ENCODE peak calls at places on chromosomes 5 and 9, in six cellular contexts. One of them, this sample, is unnamed.

GRCh38 chr5:38556599-38557308 is at the start of gene LIFR:
- DNase-seq in GM18507: no peak
- DNase-seq in ovary: peak; percentile 91
- DNase-seq in ACHN: peak; percentile 80
- DNase-seq in HFFc6: peak; percentile 62
- DNase-seq in activated naive CD4-positive, alpha-beta T cell treated with anti-CD3 and anti-CD28 coated beads for 36 hours: peak; percentile 66
- DNase-seq in this sample: no peak

GRCh38 chr5:141493500-141494422 is 4.9 kb downstream of the PCDHGC5 start:
- DNase-seq in GM18507: no peak
- DNase-seq in ovary: no peak
- DNase-seq in ACHN: no peak
- DNase-seq in HFFc6: peak; percentile 59
- DNase-seq in activated naive CD4-positive, alpha-beta T cell treated with anti-CD3 and anti-CD28 coated beads for 36 hours: no peak
- DNase-seq in this sample: no peak

GRCh38 chr5:172837640-172838039 is 3.6 kb downstream of the ERGIC1 start:
- DNase-seq in GM18507: peak; percentile 68
- DNase-seq in ovary: no peak
- DNase-seq in ACHN: no peak
- DNase-seq in HFFc6: no peak
- DNase-seq in activated naive CD4-positive, alpha-beta T cell treated with anti-CD3 and anti-CD28 coated beads for 36 hours: peak; percentile 64
- DNase-seq in this sample: peak; percentile 90

GRCh38 chr5:30499402-30499801 is 694.1 kb upstream of the CDH6 start:
- DNase-seq in GM18507: no peak
- DNase-seq in ovary: no peak
- DNase-seq in ACHN: no peak
- DNase-seq in HFFc6: no peak
- DNase-seq in activated naive CD4-positive, alpha-beta T cell treated with anti-CD3 and anti-CD28 coated beads for 36 hours: no peak
- DNase-seq in this sample: no peak

GRCh38 chr9:16613605-16614004 is 256.9 kb downstream of the BNC2 start:
- DNase-seq in GM18507: no peak
- DNase-seq in ovary: no peak
- DNase-seq in ACHN: no peak
- DNase-seq in HFFc6: no peak
- DNase-seq in activated naive CD4-positive, alpha-beta T cell treated with anti-CD3 and anti-CD28 coated beads for 36 hours: no peak
- DNase-seq in this sample: no peak

GRCh38 chr9:129323376-129323998 is 145.4 kb upstream of the IER5L start:
- DNase-seq in GM18507: no peak
- DNase-seq in ovary: no peak
- DNase-seq in ACHN: no peak
- DNase-seq in HFFc6: no peak
- DNase-seq in activated naive CD4-positive, alpha-beta T cell treated with anti-CD3 and anti-CD28 coated beads for 36 hours: peak; percentile 4
- DNase-seq in this sample: no peak

GRCh38 chr5:106454651-106455415 is 1215.9 kb downstream of the EFNA5 start:
- DNase-seq in GM18507: no peak
- DNase-seq in ovary: no peak
- DNase-seq in ACHN: peak; percentile 45
- DNase-seq in HFFc6: no peak
- DNase-seq in activated naive CD4-positive, alpha-beta T cell treated with anti-CD3 and anti-CD28 coated beads for 36 hours: no peak
- DNase-seq in this sample: no peak

GRCh38 chr5:76590027-76590426 is 33.2 kb downstream of the F2RL2 start:
- DNase-seq in GM18507: peak; percentile 12
- DNase-seq in ovary: no peak
- DNase-seq in ACHN: no peak
- DNase-seq in HFFc6: no peak
- DNase-seq in activated naive CD4-positive, alpha-beta T cell treated with anti-CD3 and anti-CD28 coated beads for 36 hours: no peak
- DNase-seq in this sample: no peak

GRCh38 chr5:75018805-75019587 is 33.4 kb downstream of the GCNT4 start:
- DNase-seq in GM18507: no peak
- DNase-seq in ovary: no peak
- DNase-seq in ACHN: no peak
- DNase-seq in HFFc6: no peak
- DNase-seq in activated naive CD4-positive, alpha-beta T cell treated with anti-CD3 and anti-CD28 coated beads for 36 hours: no peak
- DNase-seq in this sample: no peak

GRCh38 chr5:180545248-180545647 is 46.1 kb downstream of the SCGB3A1 start:
- DNase-seq in GM18507: no peak
- DNase-seq in ovary: no peak
- DNase-seq in ACHN: no peak
- DNase-seq in HFFc6: no peak
- DNase-seq in activated naive CD4-positive, alpha-beta T cell treated with anti-CD3 and anti-CD28 coated beads for 36 hours: no peak
- DNase-seq in this sample: no peak

GRCh38 chr9:101737705-101738565 is 512 bp downstream of the GRIN3A start:
- DNase-seq in GM18507: no peak
- DNase-seq in ovary: peak; percentile 22
- DNase-seq in ACHN: no peak
- DNase-seq in HFFc6: no peak
- DNase-seq in activated naive CD4-positive, alpha-beta T cell treated with anti-CD3 and anti-CD28 coated beads for 36 hours: no peak
- DNase-seq in this sample: no peak

GRCh38 chr9:114745108-114745848 is 60.6 kb downstream of the TNFSF15 start:
- DNase-seq in GM18507: no peak
- DNase-seq in ovary: no peak
- DNase-seq in ACHN: no peak
- DNase-seq in HFFc6: no peak
- DNase-seq in activated naive CD4-positive, alpha-beta T cell treated with anti-CD3 and anti-CD28 coated beads for 36 hours: no peak
- DNase-seq in this sample: no peak

GRCh38 chr5:106825379-106825778 is 845.4 kb downstream of the EFNA5 start:
- DNase-seq in GM18507: no peak
- DNase-seq in ovary: no peak
- DNase-seq in ACHN: no peak
- DNase-seq in HFFc6: no peak
- DNase-seq in activated naive CD4-positive, alpha-beta T cell treated with anti-CD3 and anti-CD28 coated beads for 36 hours: no peak
- DNase-seq in this sample: no peak

GRCh38 chr9:116208417-116209232 is 55.0 kb downstream of the PAPPA start:
- DNase-seq in GM18507: no peak
- DNase-seq in ovary: no peak
- DNase-seq in ACHN: no peak
- DNase-seq in HFFc6: peak; percentile 71
- DNase-seq in activated naive CD4-positive, alpha-beta T cell treated with anti-CD3 and anti-CD28 coated beads for 36 hours: no peak
- DNase-seq in this sample: no peak

GRCh38 chr9:113809192-113809482 is 67.0 kb upstream of the ZNF618 start:
- DNase-seq in GM18507: no peak
- DNase-seq in ovary: no peak
- DNase-seq in ACHN: no peak
- DNase-seq in HFFc6: no peak
- DNase-seq in activated naive CD4-positive, alpha-beta T cell treated with anti-CD3 and anti-CD28 coated beads for 36 hours: no peak
- DNase-seq in this sample: no peak

GRCh38 chr5:115389074-115389798 is 92.8 kb upstream of the CCDC112 start:
- DNase-seq in GM18507: no peak
- DNase-seq in ovary: no peak
- DNase-seq in ACHN: no peak
- DNase-seq in HFFc6: peak; percentile 32
- DNase-seq in activated naive CD4-positive, alpha-beta T cell treated with anti-CD3 and anti-CD28 coated beads for 36 hours: no peak
- DNase-seq in this sample: no peak

GRCh38 chr5:173745123-173745522 is 128.7 kb upstream of the BOD1 start:
- DNase-seq in GM18507: no peak
- DNase-seq in ovary: no peak
- DNase-seq in ACHN: no peak
- DNase-seq in HFFc6: no peak
- DNase-seq in activated naive CD4-positive, alpha-beta T cell treated with anti-CD3 and anti-CD28 coated beads for 36 hours: no peak
- DNase-seq in this sample: peak; percentile 29

GRCh38 chr9:124415852-124416484 is 726 bp upstream of the PSMB7 start:
- DNase-seq in GM18507: no peak
- DNase-seq in ovary: no peak
- DNase-seq in ACHN: no peak
- DNase-seq in HFFc6: no peak
- DNase-seq in activated naive CD4-positive, alpha-beta T cell treated with anti-CD3 and anti-CD28 coated beads for 36 hours: no peak
- DNase-seq in this sample: no peak

GRCh38 chr9:112174223-112174964 is 703 bp downstream of the SUSD1 start:
- DNase-seq in GM18507: peak; percentile 79
- DNase-seq in ovary: no peak
- DNase-seq in ACHN: peak; percentile 46
- DNase-seq in HFFc6: peak; percentile 28
- DNase-seq in activated naive CD4-positive, alpha-beta T cell treated with anti-CD3 and anti-CD28 coated beads for 36 hours: peak; percentile 86
- DNase-seq in this sample: peak; percentile 70

GRCh38 chr5:131679911-131680310 is 44.9 kb upstream of the RAPGEF6 start:
- DNase-seq in GM18507: no peak
- DNase-seq in ovary: no peak
- DNase-seq in ACHN: no peak
- DNase-seq in HFFc6: peak; percentile 62
- DNase-seq in activated naive CD4-positive, alpha-beta T cell treated with anti-CD3 and anti-CD28 coated beads for 36 hours: no peak
- DNase-seq in this sample: no peak

GRCh38 chr9:97512966-97513560 is 11.6 kb downstream of the TMOD1 start:
- DNase-seq in GM18507: no peak
- DNase-seq in ovary: no peak
- DNase-seq in ACHN: no peak
- DNase-seq in HFFc6: no peak
- DNase-seq in activated naive CD4-positive, alpha-beta T cell treated with anti-CD3 and anti-CD28 coated beads for 36 hours: no peak
- DNase-seq in this sample: no peak

GRCh38 chr5:18882162-18882561 is 1105.8 kb downstream of the CDH18 start:
- DNase-seq in GM18507: no peak
- DNase-seq in ovary: no peak
- DNase-seq in ACHN: no peak
- DNase-seq in HFFc6: no peak
- DNase-seq in activated naive CD4-positive, alpha-beta T cell treated with anti-CD3 and anti-CD28 coated beads for 36 hours: no peak
- DNase-seq in this sample: no peak

GRCh38 chr5:14503017-14503680 is 78.4 kb upstream of the OTULINL start:
- DNase-seq in GM18507: no peak
- DNase-seq in ovary: no peak
- DNase-seq in ACHN: no peak
- DNase-seq in HFFc6: no peak
- DNase-seq in activated naive CD4-positive, alpha-beta T cell treated with anti-CD3 and anti-CD28 coated beads for 36 hours: no peak
- DNase-seq in this sample: no peak

GRCh38 chr5:76521240-76521758 is 101.9 kb downstream of the F2RL2 start:
- DNase-seq in GM18507: peak; percentile 29
- DNase-seq in ovary: no peak
- DNase-seq in ACHN: no peak
- DNase-seq in HFFc6: peak; percentile 9
- DNase-seq in activated naive CD4-positive, alpha-beta T cell treated with anti-CD3 and anti-CD28 coated beads for 36 hours: no peak
- DNase-seq in this sample: no peak

GRCh38 chr9:110088099-110088498 is 119.9 kb downstream of the C9orf152 start:
- DNase-seq in GM18507: no peak
- DNase-seq in ovary: no peak
- DNase-seq in ACHN: peak; percentile 23
- DNase-seq in HFFc6: no peak
- DNase-seq in activated naive CD4-positive, alpha-beta T cell treated with anti-CD3 and anti-CD28 coated beads for 36 hours: no peak
- DNase-seq in this sample: no peak

GRCh38 chr5:112983307-112983811 is 6.8 kb downstream of the DCP2 start:
- DNase-seq in GM18507: no peak
- DNase-seq in ovary: no peak
- DNase-seq in ACHN: no peak
- DNase-seq in HFFc6: no peak
- DNase-seq in activated naive CD4-positive, alpha-beta T cell treated with anti-CD3 and anti-CD28 coated beads for 36 hours: no peak
- DNase-seq in this sample: no peak

GRCh38 chr9:121285835-121286687 is 18.1 kb downstream of the GSN start:
- DNase-seq in GM18507: no peak
- DNase-seq in ovary: peak; percentile 67
- DNase-seq in ACHN: no peak
- DNase-seq in HFFc6: peak; percentile 80
- DNase-seq in activated naive CD4-positive, alpha-beta T cell treated with anti-CD3 and anti-CD28 coated beads for 36 hours: no peak
- DNase-seq in this sample: no peak

GRCh38 chr5:69312459-69313160 is 20.0 kb downstream of the CCDC125 start:
- DNase-seq in GM18507: no peak
- DNase-seq in ovary: no peak
- DNase-seq in ACHN: no peak
- DNase-seq in HFFc6: no peak
- DNase-seq in activated naive CD4-positive, alpha-beta T cell treated with anti-CD3 and anti-CD28 coated beads for 36 hours: no peak
- DNase-seq in this sample: no peak

GRCh38 chr9:135134253-135135028 is 47.0 kb downstream of the OLFM1 start:
- DNase-seq in GM18507: no peak
- DNase-seq in ovary: no peak
- DNase-seq in ACHN: no peak
- DNase-seq in HFFc6: no peak
- DNase-seq in activated naive CD4-positive, alpha-beta T cell treated with anti-CD3 and anti-CD28 coated beads for 36 hours: no peak
- DNase-seq in this sample: no peak

GRCh38 chr9:29044959-29045358 is 1471.7 kb upstream of the C9orf72 start:
- DNase-seq in GM18507: no peak
- DNase-seq in ovary: no peak
- DNase-seq in ACHN: peak; percentile 10
- DNase-seq in HFFc6: no peak
- DNase-seq in activated naive CD4-positive, alpha-beta T cell treated with anti-CD3 and anti-CD28 coated beads for 36 hours: no peak
- DNase-seq in this sample: no peak

GRCh38 chr5:95863383-95863757 is 40.8 kb upstream of the GLRX start:
- DNase-seq in GM18507: no peak
- DNase-seq in ovary: no peak
- DNase-seq in ACHN: no peak
- DNase-seq in HFFc6: peak; percentile 30
- DNase-seq in activated naive CD4-positive, alpha-beta T cell treated with anti-CD3 and anti-CD28 coated beads for 36 hours: no peak
- DNase-seq in this sample: no peak

GRCh38 chr9:14383296-14383695 is 69.4 kb upstream of the NFIB start:
- DNase-seq in GM18507: no peak
- DNase-seq in ovary: no peak
- DNase-seq in ACHN: no peak
- DNase-seq in HFFc6: no peak
- DNase-seq in activated naive CD4-positive, alpha-beta T cell treated with anti-CD3 and anti-CD28 coated beads for 36 hours: no peak
- DNase-seq in this sample: peak; percentile 4

GRCh38 chr9:129253820-129254381 is 75.8 kb upstream of the IER5L start:
- DNase-seq in GM18507: no peak
- DNase-seq in ovary: peak; percentile 93
- DNase-seq in ACHN: no peak
- DNase-seq in HFFc6: no peak
- DNase-seq in activated naive CD4-positive, alpha-beta T cell treated with anti-CD3 and anti-CD28 coated beads for 36 hours: no peak
- DNase-seq in this sample: no peak

GRCh38 chr5:1010181-1010510 is 1.5 kb downstream of the NKD2 start:
- DNase-seq in GM18507: no peak
- DNase-seq in ovary: no peak
- DNase-seq in ACHN: no peak
- DNase-seq in HFFc6: no peak
- DNase-seq in activated naive CD4-positive, alpha-beta T cell treated with anti-CD3 and anti-CD28 coated beads for 36 hours: peak; percentile 13
- DNase-seq in this sample: no peak

GRCh38 chr5:144120781-144121180 is 49.7 kb downstream of the YIPF5 start:
- DNase-seq in GM18507: no peak
- DNase-seq in ovary: no peak
- DNase-seq in ACHN: no peak
- DNase-seq in HFFc6: no peak
- DNase-seq in activated naive CD4-positive, alpha-beta T cell treated with anti-CD3 and anti-CD28 coated beads for 36 hours: no peak
- DNase-seq in this sample: no peak

GRCh38 chr9:100084145-100084478 is 14.7 kb downstream of the ERP44 start:
- DNase-seq in GM18507: no peak
- DNase-seq in ovary: no peak
- DNase-seq in ACHN: no peak
- DNase-seq in HFFc6: no peak
- DNase-seq in activated naive CD4-positive, alpha-beta T cell treated with anti-CD3 and anti-CD28 coated beads for 36 hours: no peak
- DNase-seq in this sample: no peak

GRCh38 chr9:133996531-133997520 is 4.7 kb upstream of the VAV2 start:
- DNase-seq in GM18507: no peak
- DNase-seq in ovary: no peak
- DNase-seq in ACHN: no peak
- DNase-seq in HFFc6: no peak
- DNase-seq in activated naive CD4-positive, alpha-beta T cell treated with anti-CD3 and anti-CD28 coated beads for 36 hours: no peak
- DNase-seq in this sample: no peak

GRCh38 chr5:175035882-175036533 is 311.6 kb downstream of the MSX2 start:
- DNase-seq in GM18507: no peak
- DNase-seq in ovary: no peak
- DNase-seq in ACHN: peak; percentile 1
- DNase-seq in HFFc6: no peak
- DNase-seq in activated naive CD4-positive, alpha-beta T cell treated with anti-CD3 and anti-CD28 coated beads for 36 hours: no peak
- DNase-seq in this sample: no peak

This sample was measured in DND-41.